ENCODE peak calls at places on chromosomes 5 and 9, in five cellular contexts. G is GM23248, N is neural progenitor cell, Y is hepatocyte, J is SK-N-SH. M is an unnamed sample.

GRCh38 chr5:38162625-38163024 is 95.7 kb upstream of the EGFLAM start:
- DNase-seq in G (peak; percentile 47), N (no peak), Y (no peak), J (no peak), M (no peak)

GRCh38 chr9:85487872-85488271 is 253.9 kb downstream of the AGTPBP1 start:
- DNase-seq in G (no peak), N (no peak), Y (no peak), J (no peak), M (no peak)

GRCh38 chr5:33381243-33381642 is 59.5 kb upstream of the TARS1 start:
- DNase-seq in G (no peak), N (no peak), Y (no peak), J (no peak), M (no peak)

GRCh38 chr5:181173420-181174342 is 26.3 kb downstream of the OR2V2 start:
- DNase-seq in G (peak; percentile 34), N (peak; percentile 59), Y (peak; percentile 52), J (peak; percentile 59), M (peak; percentile 91)

GRCh38 chr5:171639236-171639635 is 146.4 kb upstream of the SMIM23 start:
- DNase-seq in G (no peak), N (no peak), Y (no peak), J (no peak), M (no peak)

GRCh38 chr5:56512314-56512996 is 279.3 kb upstream of the ANKRD55 start:
- DNase-seq in G (peak; percentile 30), N (no peak), Y (no peak), J (no peak), M (no peak)

GRCh38 chr5:141522301-141522700 is 33.4 kb downstream of the PCDHGC5 start:
- DNase-seq in G (no peak), N (no peak), Y (no peak), J (no peak), M (no peak)

GRCh38 chr9:89608646-89609335 is 4.0 kb downstream of the GADD45G start:
- DNase-seq in G (no peak), N (no peak), Y (no peak), J (no peak), M (no peak)

GRCh38 chr5:126450388-126450787 is 27.2 kb downstream of the GRAMD2B start:
- DNase-seq in G (no peak), N (no peak), Y (no peak), J (no peak), M (no peak)
- H3K79me2 ChIP-seq in G (peaks cover 85% of the 10 kb centered on the region), N (no peaks in the 10 kb centered on the region), Y (peaks cover 10% of the 10 kb centered on the region), J (peaks cover 27% of the 10 kb centered on the region), M (no peaks in the 10 kb centered on the region)

GRCh38 chr5:81235287-81236072 is 2.4 kb downstream of the CKMT2 start:
- DNase-seq in G (no peak), N (no peak), Y (no peak), J (no peak), M (no peak)
- TF ChIP-seq EZH2phosphoT487 in G (no peak), N (no peak), Y (no peak), J (no peak), M (no peak)

GRCh38 chr9:37988041-37988440 is 81.0 kb downstream of the SHB start:
- DNase-seq in G (no peak), N (no peak), Y (no peak), J (no peak), M (no peak)

GRCh38 chr9:37987467-37987981 is 81.5 kb downstream of the SHB start:
- DNase-seq in G (no peak), N (no peak), Y (no peak), J (no peak), M (no peak)

GRCh38 chr9:37988602-37989001 is 80.4 kb downstream of the SHB start:
- DNase-seq in G (no peak), N (no peak), Y (no peak), J (no peak), M (no peak)

GRCh38 chr9:37986001-37986400 is 82.1 kb upstream of the SLC25A51 start:
- DNase-seq in G (no peak), N (no peak), Y (no peak), J (no peak), M (no peak)

GRCh38 chr9:37986771-37987258 is 82.2 kb downstream of the SHB start:
- DNase-seq in G (no peak), N (no peak), Y (no peak), J (no peak), M (no peak)
- H3K79me2 ChIP-seq in G (peaks cover 96% of the 10 kb centered on the region), N (no peaks in the 10 kb centered on the region), Y (peaks cover 66% of the 10 kb centered on the region), J (peaks cover 100% of the 10 kb centered on the region), M (no peaks in the 10 kb centered on the region)

GRCh38 chr5:31993182-31993961 is 180.7 kb downstream of the GOLPH3 start:
- DNase-seq in G (peak; percentile 71), N (no peak), Y (no peak), J (no peak), M (peak; percentile 41)
- TF ChIP-seq EZH2phosphoT487 in G (no peak), N (no peak), Y (no peak), J (no peak), M (no peak)

DNA sequence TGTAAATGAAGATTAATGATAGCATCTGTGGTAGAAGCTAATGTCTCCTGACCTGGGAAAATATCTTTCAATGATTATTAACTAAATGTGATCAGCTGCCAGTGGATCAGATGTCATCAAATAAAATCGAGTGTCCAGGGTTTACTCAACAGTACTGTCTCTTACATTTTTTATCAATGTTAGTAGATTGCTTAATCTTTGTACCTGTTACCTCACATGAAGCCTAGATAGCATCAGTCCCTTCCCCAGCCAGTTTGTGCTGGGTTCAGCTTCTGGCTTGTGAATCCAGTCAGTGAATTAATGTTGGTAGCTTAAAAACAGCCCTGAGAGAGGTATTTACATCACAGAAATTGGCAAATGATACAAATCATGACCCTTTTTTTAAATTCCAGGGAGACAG is 134.4 kb downstream of the GHR start:
- DNase-seq in G (no peak), N (no peak), Y (no peak), J (no peak), M (no peak)
- H3K79me2 ChIP-seq in G (no peaks in the 10 kb centered on the region), N (no peaks in the 10 kb centered on the region), Y (peaks cover 11% of the 10 kb centered on the region), J (no peaks in the 10 kb centered on the region), M (no peaks in the 10 kb centered on the region)

GRCh38 chr5:112929336-112930081 is 7.5 kb upstream of the REEP5 start:
- DNase-seq in G (no peak), N (no peak), Y (no peak), J (no peak), M (peak; percentile 60)
- TF ChIP-seq EZH2phosphoT487 in G (no peak), N (no peak), Y (no peak), J (no peak), M (no peak)